ENCODE peak calls at places on chromosomes 7 and 10, in nine cellular contexts. One of them, this sample, is unnamed.

GRCh38 chr7:25578991-25579687 is 350.9 kb upstream of the NPVF start:
- DNase-seq in small intestine: no peak
- DNase-seq in breast epithelium: no peak
- DNase-seq in right lobe of liver: no peak
- DNase-seq in H7: no peak
- DNase-seq in BJ: no peak
- DNase-seq in IMR-90: no peak
- DNase-seq in cardiac muscle cell: peak
- DNase-seq in heart right ventricle: no peak
- DNase-seq in this sample: no peak

GRCh38 chr7:44077061-44077460 is 5.3 kb downstream of the POLM start:
- DNase-seq in small intestine: no peak
- DNase-seq in breast epithelium: no peak
- DNase-seq in right lobe of liver: no peak
- DNase-seq in H7: no peak
- DNase-seq in BJ: no peak
- DNase-seq in IMR-90: no peak
- DNase-seq in cardiac muscle cell: no peak
- DNase-seq in heart right ventricle: no peak
- DNase-seq in this sample: no peak

GRCh38 chr10:72014785-72015480 is 50.7 kb downstream of the CHST3 start:
- DNase-seq in small intestine: no peak
- DNase-seq in breast epithelium: no peak
- DNase-seq in right lobe of liver: no peak
- DNase-seq in H7: no peak
- DNase-seq in BJ: no peak
- DNase-seq in IMR-90: no peak
- DNase-seq in cardiac muscle cell: no peak
- DNase-seq in heart right ventricle: no peak
- DNase-seq in this sample: no peak

GRCh38 chr7:28926871-28927597 is 31.1 kb downstream of the TRIL start:
- DNase-seq in small intestine: peak
- DNase-seq in breast epithelium: peak
- DNase-seq in right lobe of liver: peak
- DNase-seq in H7: peak
- DNase-seq in BJ: peak
- DNase-seq in IMR-90: peak
- DNase-seq in cardiac muscle cell: peak
- DNase-seq in heart right ventricle: peak
- DNase-seq in this sample: peak

GRCh38 chr10:20962165-20962564 is 65.1 kb upstream of the NEBL start:
- DNase-seq in small intestine: no peak
- DNase-seq in breast epithelium: no peak
- DNase-seq in right lobe of liver: no peak
- DNase-seq in H7: no peak
- DNase-seq in BJ: no peak
- DNase-seq in IMR-90: no peak
- DNase-seq in cardiac muscle cell: peak
- DNase-seq in heart right ventricle: no peak
- DNase-seq in this sample: peak

GRCh38 chr7:15433154-15433553 is 128.7 kb downstream of the AGMO start:
- DNase-seq in small intestine: no peak
- DNase-seq in breast epithelium: no peak
- DNase-seq in right lobe of liver: no peak
- DNase-seq in H7: no peak
- DNase-seq in BJ: no peak
- DNase-seq in IMR-90: no peak
- DNase-seq in cardiac muscle cell: no peak
- DNase-seq in heart right ventricle: no peak
- DNase-seq in this sample: no peak

GRCh38 chr7:41777894-41778596 is 75.2 kb upstream of the INHBA start:
- DNase-seq in small intestine: no peak
- DNase-seq in breast epithelium: no peak
- DNase-seq in right lobe of liver: no peak
- DNase-seq in H7: no peak
- DNase-seq in BJ: no peak
- DNase-seq in IMR-90: no peak
- DNase-seq in cardiac muscle cell: peak
- DNase-seq in heart right ventricle: no peak
- DNase-seq in this sample: peak

GRCh38 chr10:1050145-1050544 is 1.2 kb upstream of the IDI1 start:
- DNase-seq in small intestine: peak
- DNase-seq in breast epithelium: no peak
- DNase-seq in right lobe of liver: no peak
- DNase-seq in H7: no peak
- DNase-seq in BJ: no peak
- DNase-seq in IMR-90: peak
- DNase-seq in cardiac muscle cell: peak
- DNase-seq in heart right ventricle: no peak
- DNase-seq in this sample: peak

GRCh38 chr10:17025444-17026295 is 103.9 kb downstream of the CUBN start:
- DNase-seq in small intestine: no peak
- DNase-seq in breast epithelium: no peak
- DNase-seq in right lobe of liver: no peak
- DNase-seq in H7: no peak
- DNase-seq in BJ: peak
- DNase-seq in IMR-90: peak
- DNase-seq in cardiac muscle cell: peak
- DNase-seq in heart right ventricle: peak
- DNase-seq in this sample: peak

GRCh38 chr7:94391716-94392390 is 2.8 kb upstream of the COL1A2 start:
- DNase-seq in small intestine: no peak
- DNase-seq in breast epithelium: no peak
- DNase-seq in right lobe of liver: no peak
- DNase-seq in H7: peak
- DNase-seq in BJ: peak
- DNase-seq in IMR-90: peak
- DNase-seq in cardiac muscle cell: peak
- DNase-seq in heart right ventricle: peak
- DNase-seq in this sample: peak

GRCh38 chr7:136074840-136075239 is 97.7 kb upstream of the MTPN start:
- DNase-seq in small intestine: no peak
- DNase-seq in breast epithelium: no peak
- DNase-seq in right lobe of liver: no peak
- DNase-seq in H7: no peak
- DNase-seq in BJ: no peak
- DNase-seq in IMR-90: no peak
- DNase-seq in cardiac muscle cell: peak
- DNase-seq in heart right ventricle: no peak
- DNase-seq in this sample: no peak

GRCh38 chr7:83159731-83160130 is 3.0 kb downstream of the PCLO start:
- DNase-seq in small intestine: peak
- DNase-seq in breast epithelium: no peak
- DNase-seq in right lobe of liver: no peak
- DNase-seq in H7: no peak
- DNase-seq in BJ: no peak
- DNase-seq in IMR-90: no peak
- DNase-seq in cardiac muscle cell: no peak
- DNase-seq in heart right ventricle: no peak
- DNase-seq in this sample: no peak

GRCh38 chr10:129890170-129890569 is 73.9 kb downstream of the EBF3 start:
- DNase-seq in small intestine: no peak
- DNase-seq in breast epithelium: no peak
- DNase-seq in right lobe of liver: no peak
- DNase-seq in H7: no peak
- DNase-seq in BJ: no peak
- DNase-seq in IMR-90: no peak
- DNase-seq in cardiac muscle cell: no peak
- DNase-seq in heart right ventricle: no peak
- DNase-seq in this sample: no peak

GRCh38 chr10:129893690-129894089 is 70.4 kb downstream of the EBF3 start:
- DNase-seq in small intestine: no peak
- DNase-seq in breast epithelium: no peak
- DNase-seq in right lobe of liver: no peak
- DNase-seq in H7: no peak
- DNase-seq in BJ: no peak
- DNase-seq in IMR-90: no peak
- DNase-seq in cardiac muscle cell: no peak
- DNase-seq in heart right ventricle: no peak
- DNase-seq in this sample: no peak

GRCh38 chr10:129888784-129889616 is 75.1 kb downstream of the EBF3 start:
- DNase-seq in small intestine: peak
- DNase-seq in breast epithelium: no peak
- DNase-seq in right lobe of liver: peak
- DNase-seq in H7: peak
- DNase-seq in BJ: no peak
- DNase-seq in IMR-90: peak
- DNase-seq in cardiac muscle cell: peak
- DNase-seq in heart right ventricle: peak
- DNase-seq in this sample: peak

GRCh38 chr10:129892571-129893045 is 71.5 kb downstream of the EBF3 start:
- DNase-seq in small intestine: no peak
- DNase-seq in breast epithelium: no peak
- DNase-seq in right lobe of liver: no peak
- DNase-seq in H7: no peak
- DNase-seq in BJ: no peak
- DNase-seq in IMR-90: no peak
- DNase-seq in cardiac muscle cell: peak
- DNase-seq in heart right ventricle: peak
- DNase-seq in this sample: peak

GRCh38 chr10:129891806-129892205 is 72.3 kb downstream of the EBF3 start:
- DNase-seq in small intestine: no peak
- DNase-seq in breast epithelium: no peak
- DNase-seq in right lobe of liver: no peak
- DNase-seq in H7: peak
- DNase-seq in BJ: no peak
- DNase-seq in IMR-90: no peak
- DNase-seq in cardiac muscle cell: peak
- DNase-seq in heart right ventricle: peak
- DNase-seq in this sample: no peak
- H3K4me3 ChIP-seq in small intestine: no peak
- H3K4me3 ChIP-seq in breast epithelium: no peak
- H3K4me3 ChIP-seq in right lobe of liver: no peak
- H3K4me3 ChIP-seq in H7: no peak
- H3K4me3 ChIP-seq in BJ: no peak
- H3K4me3 ChIP-seq in IMR-90: no peak
- H3K4me3 ChIP-seq in cardiac muscle cell: no peak
- H3K4me3 ChIP-seq in heart right ventricle: no peak
- H3K4me3 ChIP-seq in this sample: no peak

GRCh38 chr10:114044251-114045070 is 795 bp downstream of the ADRB1 start:
- DNase-seq in small intestine: no peak
- DNase-seq in breast epithelium: no peak
- DNase-seq in right lobe of liver: no peak
- DNase-seq in H7: peak
- DNase-seq in BJ: no peak
- DNase-seq in IMR-90: no peak
- DNase-seq in cardiac muscle cell: no peak
- DNase-seq in heart right ventricle: no peak
- DNase-seq in this sample: no peak
- H3K4me3 ChIP-seq in small intestine: peak
- H3K4me3 ChIP-seq in breast epithelium: peak
- H3K4me3 ChIP-seq in right lobe of liver: no peak
- H3K4me3 ChIP-seq in H7: peak
- H3K4me3 ChIP-seq in BJ: no peak
- H3K4me3 ChIP-seq in IMR-90: no peak
- H3K4me3 ChIP-seq in cardiac muscle cell: peak
- H3K4me3 ChIP-seq in heart right ventricle: peak
- H3K4me3 ChIP-seq in this sample: no peak

GRCh38 chr10:60309371-60309770 is 80.3 kb downstream of the ANK3 start:
- DNase-seq in small intestine: no peak
- DNase-seq in breast epithelium: no peak
- DNase-seq in right lobe of liver: no peak
- DNase-seq in H7: no peak
- DNase-seq in BJ: no peak
- DNase-seq in IMR-90: no peak
- DNase-seq in cardiac muscle cell: no peak
- DNase-seq in heart right ventricle: no peak
- DNase-seq in this sample: no peak
- H3K4me3 ChIP-seq in small intestine: no peak
- H3K4me3 ChIP-seq in breast epithelium: no peak
- H3K4me3 ChIP-seq in right lobe of liver: no peak
- H3K4me3 ChIP-seq in H7: no peak
- H3K4me3 ChIP-seq in BJ: no peak
- H3K4me3 ChIP-seq in IMR-90: no peak
- H3K4me3 ChIP-seq in cardiac muscle cell: no peak
- H3K4me3 ChIP-seq in heart right ventricle: no peak
- H3K4me3 ChIP-seq in this sample: no peak

GRCh38 chr10:75180592-75180991 is 30.0 kb upstream of the VDAC2 start:
- DNase-seq in small intestine: no peak
- DNase-seq in breast epithelium: no peak
- DNase-seq in right lobe of liver: no peak
- DNase-seq in H7: no peak
- DNase-seq in BJ: no peak
- DNase-seq in IMR-90: peak
- DNase-seq in cardiac muscle cell: peak
- DNase-seq in heart right ventricle: no peak
- DNase-seq in this sample: peak
- H3K4me3 ChIP-seq in small intestine: no peak
- H3K4me3 ChIP-seq in breast epithelium: no peak
- H3K4me3 ChIP-seq in right lobe of liver: no peak
- H3K4me3 ChIP-seq in H7: no peak
- H3K4me3 ChIP-seq in BJ: no peak
- H3K4me3 ChIP-seq in IMR-90: no peak
- H3K4me3 ChIP-seq in cardiac muscle cell: no peak
- H3K4me3 ChIP-seq in heart right ventricle: no peak
- H3K4me3 ChIP-seq in this sample: no peak

DNA sequence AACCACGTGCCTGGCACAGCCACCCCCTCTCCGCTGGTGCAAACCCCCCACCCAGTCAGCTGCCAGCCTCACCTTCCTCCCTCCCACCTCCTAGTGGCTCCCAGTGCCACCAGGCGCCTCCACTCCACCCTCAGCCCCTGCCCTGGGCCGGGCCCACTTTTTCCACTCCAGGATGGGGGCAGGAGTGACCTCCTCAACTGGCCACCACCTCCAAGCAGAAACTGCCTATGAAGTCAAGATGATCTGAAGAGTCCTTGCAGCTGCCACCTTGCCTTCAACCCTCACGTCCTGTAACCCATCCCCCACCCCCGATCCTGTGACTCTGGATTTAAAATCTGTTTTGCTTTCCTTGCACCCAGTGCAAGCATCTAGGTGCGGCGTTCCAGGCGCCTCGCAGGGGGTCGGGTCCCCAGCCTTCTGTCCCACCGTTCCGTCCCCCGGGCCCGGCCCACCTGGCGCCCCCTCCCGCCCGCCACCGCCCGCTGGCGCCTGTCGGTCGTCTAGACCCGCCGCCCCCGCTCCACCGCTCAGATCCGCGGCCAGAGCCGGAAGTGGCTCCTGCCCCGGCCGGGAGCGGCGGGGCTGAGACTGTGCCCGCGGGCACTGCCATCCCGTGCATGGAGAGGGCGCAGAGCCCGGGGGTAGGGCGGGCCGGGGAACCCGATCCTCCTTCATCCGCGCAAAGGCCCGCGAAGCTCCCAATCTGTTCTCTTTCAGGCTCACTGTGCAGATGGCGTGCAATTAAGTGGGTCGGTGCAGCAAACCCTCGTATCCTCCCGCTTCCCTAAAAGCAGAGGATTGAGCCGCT is 51.2 kb upstream of the GTF2I start:
- DNase-seq in small intestine: peak
- DNase-seq in breast epithelium: no peak
- DNase-seq in right lobe of liver: peak
- DNase-seq in H7: peak
- DNase-seq in BJ: no peak
- DNase-seq in IMR-90: no peak
- DNase-seq in cardiac muscle cell: peak
- DNase-seq in heart right ventricle: peak
- DNase-seq in this sample: no peak
- H3K4me3 ChIP-seq in small intestine: peak
- H3K4me3 ChIP-seq in breast epithelium: peak
- H3K4me3 ChIP-seq in right lobe of liver: peak
- H3K4me3 ChIP-seq in H7: peak
- H3K4me3 ChIP-seq in BJ: peak
- H3K4me3 ChIP-seq in IMR-90: no peak
- H3K4me3 ChIP-seq in cardiac muscle cell: no peak
- H3K4me3 ChIP-seq in heart right ventricle: peak
- H3K4me3 ChIP-seq in this sample: peak

GRCh38 chr10:36388162-36388561 is 737.2 kb upstream of the ANKRD30A start:
- DNase-seq in small intestine: no peak
- DNase-seq in breast epithelium: no peak
- DNase-seq in right lobe of liver: no peak
- DNase-seq in H7: no peak
- DNase-seq in BJ: no peak
- DNase-seq in IMR-90: peak
- DNase-seq in cardiac muscle cell: no peak
- DNase-seq in heart right ventricle: no peak
- DNase-seq in this sample: no peak
- H3K4me3 ChIP-seq in small intestine: no peak
- H3K4me3 ChIP-seq in breast epithelium: no peak
- H3K4me3 ChIP-seq in right lobe of liver: no peak
- H3K4me3 ChIP-seq in H7: no peak
- H3K4me3 ChIP-seq in BJ: no peak
- H3K4me3 ChIP-seq in IMR-90: no peak
- H3K4me3 ChIP-seq in cardiac muscle cell: no peak
- H3K4me3 ChIP-seq in heart right ventricle: no peak
- H3K4me3 ChIP-seq in this sample: no peak

This sample was measured in fibroblast of the aortic adventitia.